ENCODE peak calls at places on chromosomes 5 and 9, in nine cellular contexts. S is suprapubic skin, G is HCT116, Q is spleen, X is stomach, V is transverse colon, B is prostate gland, N is sigmoid colon, A is breast epithelium. D is an unnamed sample.

GRCh38 chr5:154862766-154863165 is 4.3 kb downstream of the CNOT8 start:
- DNase-seq in G (no peak), S (no peak), X (no peak), Q (no peak), A (no peak), V (no peak), N (no peak), B (no peak), D (no peak)

GRCh38 chr9:87675466-87675865 is 50.5 kb upstream of the CTSL start:
- DNase-seq in G (no peak), N (no peak), S (no peak), B (no peak), V (no peak), A (no peak), Q (no peak), X (peak), D (no peak)

GRCh38 chr5:111254613-111255012 is 30.4 kb downstream of the CAMK4 start:
- DNase-seq in N (no peak), V (no peak), G (no peak), S (no peak), X (no peak), Q (no peak), B (no peak), A (no peak), D (no peak)

GRCh38 chr5:31625394-31625793 is 13.5 kb upstream of the PDZD2 start:
- DNase-seq in V (no peak), N (no peak), G (no peak), X (no peak), B (no peak), Q (no peak), A (no peak), S (no peak), D (no peak)

GRCh38 chr9:113621309-113621791 is 157.8 kb downstream of the RGS3 start:
- DNase-seq in V (peak), B (no peak), X (no peak), A (no peak), G (no peak), Q (peak), S (peak), N (peak), D (peak)

GRCh38 chr9:129687391-129687790 is 21.9 kb downstream of the PRRX2 start:
- DNase-seq in A (no peak), V (no peak), B (no peak), S (no peak), Q (no peak), N (no peak), X (peak), G (no peak), D (no peak)

GRCh38 chr5:168740821-168741213 is 161.6 kb upstream of the PANK3 start:
- DNase-seq in B (no peak), A (no peak), Q (no peak), G (no peak), S (peak), N (peak), X (no peak), V (no peak), D (peak)

GRCh38 chr9:136082496-136083361 is 12.4 kb downstream of the NACC2 start:
- DNase-seq in G (no peak), S (peak), A (no peak), Q (no peak), B (no peak), X (no peak), V (no peak), N (peak), D (no peak)

GRCh38 chr5:33817301-33817700 is 74.5 kb downstream of the ADAMTS12 start:
- DNase-seq in A (no peak), X (no peak), B (no peak), Q (no peak), V (no peak), S (no peak), N (no peak), G (no peak), D (no peak)

GRCh38 chr9:127855522-127855921 is 1.1 kb upstream of the ENG start:
- DNase-seq in V (no peak), X (no peak), S (no peak), Q (no peak), N (no peak), A (no peak), G (no peak), B (no peak), D (no peak)

GRCh38 chr5:14146725-14147124 is 3.6 kb downstream of the TRIO start:
- DNase-seq in X (no peak), G (no peak), N (no peak), A (no peak), B (no peak), V (no peak), S (no peak), Q (no peak), D (no peak)

GRCh38 chr9:79054500-79054899 is 517.3 kb upstream of the TLE4 start:
- DNase-seq in S (no peak), Q (no peak), V (no peak), B (no peak), G (no peak), A (no peak), N (no peak), X (no peak), D (no peak)
- TF ChIP-seq POLR2AphosphoS5 in S (no peak), Q (no peak), V (no peak), B (no peak), G (no peak), A (no peak), N (no peak), X (no peak), D (no peak)

GRCh38 chr5:37477426-37477825 is 98.3 kb downstream of the WDR70 start:
- DNase-seq in X (no peak), S (no peak), V (no peak), Q (no peak), B (no peak), G (no peak), N (no peak), A (no peak), D (no peak)
- H3K27ac ChIP-seq in X (no peak), S (no peak), V (no peak), Q (no peak), B (no peak), G (no peak), N (no peak), A (no peak), D (no peak)

GRCh38 chr9:131927092-131927491 is 152.6 kb downstream of the MED27 start:
- DNase-seq in B (no peak), G (no peak), A (no peak), S (no peak), V (no peak), X (no peak), Q (no peak), N (no peak), D (no peak)
- TF ChIP-seq POLR2A in B (no peak), G (no peak), A (no peak), S (no peak), V (no peak), X (no peak), Q (no peak), N (no peak), D (no peak)

GRCh38 chr5:4570047-4571015 is 569.8 kb upstream of the ADAMTS16 start:
- DNase-seq in V (no peak), N (no peak), G (no peak), Q (no peak), X (no peak), A (no peak), B (no peak), S (no peak), D (no peak)
- TF ChIP-seq POLR2AphosphoS5 in V (no peak), N (no peak), G (no peak), Q (no peak), X (no peak), A (no peak), B (no peak), S (no peak), D (no peak)

DNA sequence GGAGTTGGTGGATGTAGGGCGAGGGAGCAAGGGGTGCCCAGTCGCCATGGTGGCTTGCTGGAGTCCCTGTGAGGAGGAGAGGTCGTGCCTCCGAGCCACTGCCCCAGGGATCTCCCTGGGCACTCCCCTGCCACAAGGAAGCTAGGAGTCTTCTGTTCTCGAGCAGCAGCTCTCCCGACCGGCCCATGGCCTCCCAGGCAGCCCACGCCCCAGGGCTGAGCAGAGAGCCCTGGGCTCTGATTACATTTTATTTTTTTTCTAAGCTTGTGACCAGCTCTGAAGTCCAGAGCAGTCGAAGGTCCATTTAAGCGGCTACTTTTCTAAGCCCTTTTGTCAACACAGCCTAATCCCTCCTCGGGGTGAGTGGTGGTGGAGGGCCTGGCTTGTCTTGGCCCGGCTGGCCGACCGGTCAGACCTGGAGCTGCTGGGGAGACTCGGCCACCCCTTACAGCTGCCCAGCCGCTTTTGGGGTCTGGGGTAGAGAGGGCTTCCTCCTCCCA is 2.1 kb downstream of the RXRA start:
- DNase-seq in G (no peak), X (peak), S (no peak), B (no peak), N (no peak), V (peak), Q (no peak), A (no peak), D (peak)
- H3K27ac ChIP-seq in G (peak), X (peak), S (peak), B (peak), N (peak), V (peak), Q (peak), A (peak), D (peak)

GRCh38 chr9:110255417-110256141 is 728 bp downstream of the TXN start:
- DNase-seq in B (peak), V (peak), G (no peak), A (peak), S (peak), N (peak), Q (peak), X (peak), D (peak)
- TF ChIP-seq POLR2A in B (peak), V (peak), G (no peak), A (peak), S (peak), N (no peak), Q (no peak), X (no peak), D (no peak)

GRCh38 chr5:54774281-54775171 is 210.9 kb downstream of the ESM1 start:
- DNase-seq in N (peak), G (no peak), S (peak), X (peak), Q (peak), A (peak), B (no peak), V (peak), D (peak)
- TF ChIP-seq POLR2AphosphoS5 in N (no peak), G (no peak), S (peak), X (peak), Q (no peak), A (no peak), B (no peak), V (no peak), D (no peak)